ENCODE peak calls at places on chromosomes 11 and 22, in six cellular contexts. F is coronary artery, K is AG09319, C is AG09309, A is foreskin fibroblast, S is breast epithelium. D is an unnamed sample.

GRCh38 chr22:37607912-37608476 is 640 bp upstream of the GGA1 start:
- DNase-seq in A (no peak), F (peak), K (no peak), C (no peak), S (no peak), D (no peak)

GRCh38 chr11:28228196-28228595 is 120.0 kb downstream of the METTL15 start:
- DNase-seq in C (no peak), K (no peak), F (no peak), A (no peak), S (no peak), D (no peak)

GRCh38 chr11:78662811-78663210 is 88.1 kb upstream of the NARS2 start:
- DNase-seq in A (no peak), C (no peak), F (peak), S (no peak), K (no peak), D (no peak)

GRCh38 chr11:85627332-85627997 is at the start of gene DLG2:
- DNase-seq in F (no peak), C (no peak), S (no peak), A (peak), K (no peak), D (no peak)

GRCh38 chr22:19673660-19674059 is 40.6 kb upstream of the SEPTIN5 start:
- DNase-seq in A (no peak), K (no peak), C (no peak), S (no peak), F (no peak), D (no peak)

GRCh38 chr11:36008576-36008975 is 64.7 kb downstream of the LDLRAD3 start:
- DNase-seq in C (no peak), S (no peak), F (no peak), A (no peak), K (no peak), D (peak)

GRCh38 chr11:17197431-17197898 is 10.3 kb downstream of the PIK3C2A start:
- DNase-seq in S (no peak), A (no peak), K (no peak), F (no peak), C (no peak), D (no peak)

GRCh38 chr11:62088331-62088933 is 35.4 kb upstream of the INCENP start:
- DNase-seq in S (no peak), A (no peak), C (no peak), K (no peak), F (no peak), D (no peak)

GRCh38 chr22:28373841-28374240 is 305.8 kb downstream of the TTC28 start:
- DNase-seq in S (no peak), K (no peak), A (no peak), C (no peak), F (no peak), D (no peak)

GRCh38 chr11:41377709-41378394 is 81.6 kb downstream of the LRRC4C start:
- DNase-seq in F (no peak), S (no peak), C (no peak), A (no peak), K (no peak), D (no peak)

GRCh38 chr11:75398906-75399305 is 412 bp upstream of the RPS3 start:
- DNase-seq in A (no peak), K (no peak), S (no peak), C (no peak), F (no peak), D (no peak)

GRCh38 chr11:75402002-75402773 is 2.9 kb downstream of the RPS3 start:
- DNase-seq in K (no peak), F (no peak), C (no peak), S (no peak), A (no peak), D (no peak)

GRCh38 chr11:75400110-75400865 is 970 bp downstream of the RPS3 start:
- DNase-seq in A (no peak), S (no peak), K (no peak), F (no peak), C (no peak), D (no peak)

GRCh38 chr11:75403037-75403436 is 3.7 kb downstream of the RPS3 start:
- DNase-seq in K (no peak), F (no peak), C (no peak), A (no peak), S (no peak), D (no peak)

GRCh38 chr11:75399344-75400109 is at the start of gene RPS3:
- DNase-seq in K (peak), F (peak), S (peak), A (peak), C (peak), D (peak)
- TF ChIP-seq CTCF in K (peak), F (no peak), S (no peak), A (peak), C (no peak), D (no peak)

DNA sequence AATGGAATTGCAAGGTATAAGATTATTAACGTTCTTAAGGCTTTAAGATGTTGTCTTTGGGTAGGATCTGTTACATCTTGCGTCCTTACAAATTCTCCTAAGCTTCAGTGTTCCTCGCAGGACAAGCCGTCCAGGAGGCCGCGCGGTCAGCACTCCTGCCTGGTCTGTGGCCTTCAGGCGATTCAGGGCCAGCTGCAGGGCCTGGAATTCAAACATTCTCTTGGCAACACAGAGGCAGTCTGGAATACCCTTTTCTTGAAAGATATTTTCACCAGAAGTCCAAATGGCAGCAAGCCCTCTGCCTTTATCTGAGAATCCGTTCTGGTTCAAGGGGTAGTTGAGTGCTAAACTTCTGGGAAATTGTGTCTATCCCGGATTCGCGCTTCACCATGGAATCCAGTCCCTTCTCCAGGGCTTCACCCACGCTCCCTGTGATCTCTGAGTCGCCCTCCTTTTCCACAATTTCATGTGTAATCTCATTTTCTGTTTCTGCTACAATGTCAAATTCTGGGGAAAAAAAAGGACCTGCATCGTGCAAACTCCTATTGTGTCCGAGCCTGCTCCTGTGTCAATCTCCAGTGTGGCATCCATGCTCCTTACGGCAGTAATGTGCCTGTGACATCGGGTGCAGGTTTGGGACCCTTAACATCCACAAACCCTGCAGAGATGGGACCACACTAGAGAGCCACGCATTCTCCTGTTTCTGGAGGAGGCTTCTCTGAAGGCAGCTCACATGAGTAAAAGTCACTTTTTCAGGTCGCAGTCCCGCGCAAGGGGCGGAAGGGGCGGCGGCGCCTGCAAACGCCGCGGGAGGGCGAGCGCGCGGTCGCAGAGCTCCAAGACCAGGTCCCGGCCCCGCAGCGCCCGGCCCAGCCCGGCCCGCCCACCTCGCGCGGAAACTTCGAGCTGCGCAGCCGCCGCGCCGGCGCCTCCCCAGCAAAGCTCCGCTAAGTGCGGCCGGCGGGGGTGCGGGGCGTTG is 25.3 kb upstream of the SORL1 start:
- DNase-seq in F (no peak), S (no peak), A (no peak), C (no peak), K (no peak), D (no peak)
- TF ChIP-seq CTCF in F (no peak), S (no peak), A (no peak), C (no peak), K (no peak), D (no peak)

GRCh38 chr11:721347-721912 is 15.4 kb downstream of the EPS8L2 start:
- DNase-seq in K (no peak), F (no peak), A (no peak), S (no peak), C (no peak), D (no peak)

GRCh38 chr11:721913-722811 is 16.1 kb downstream of the EPS8L2 start:
- DNase-seq in F (no peak), S (no peak), C (no peak), A (no peak), K (no peak), D (no peak)

GRCh38 chr11:724733-725386 is 18.8 kb downstream of the EPS8L2 start:
- DNase-seq in F (no peak), K (no peak), A (no peak), S (no peak), C (no peak), D (no peak)

GRCh38 chr11:724063-724732 is 18.2 kb downstream of the EPS8L2 start:
- DNase-seq in S (no peak), A (no peak), F (no peak), K (no peak), C (no peak), D (no peak)

DNA sequence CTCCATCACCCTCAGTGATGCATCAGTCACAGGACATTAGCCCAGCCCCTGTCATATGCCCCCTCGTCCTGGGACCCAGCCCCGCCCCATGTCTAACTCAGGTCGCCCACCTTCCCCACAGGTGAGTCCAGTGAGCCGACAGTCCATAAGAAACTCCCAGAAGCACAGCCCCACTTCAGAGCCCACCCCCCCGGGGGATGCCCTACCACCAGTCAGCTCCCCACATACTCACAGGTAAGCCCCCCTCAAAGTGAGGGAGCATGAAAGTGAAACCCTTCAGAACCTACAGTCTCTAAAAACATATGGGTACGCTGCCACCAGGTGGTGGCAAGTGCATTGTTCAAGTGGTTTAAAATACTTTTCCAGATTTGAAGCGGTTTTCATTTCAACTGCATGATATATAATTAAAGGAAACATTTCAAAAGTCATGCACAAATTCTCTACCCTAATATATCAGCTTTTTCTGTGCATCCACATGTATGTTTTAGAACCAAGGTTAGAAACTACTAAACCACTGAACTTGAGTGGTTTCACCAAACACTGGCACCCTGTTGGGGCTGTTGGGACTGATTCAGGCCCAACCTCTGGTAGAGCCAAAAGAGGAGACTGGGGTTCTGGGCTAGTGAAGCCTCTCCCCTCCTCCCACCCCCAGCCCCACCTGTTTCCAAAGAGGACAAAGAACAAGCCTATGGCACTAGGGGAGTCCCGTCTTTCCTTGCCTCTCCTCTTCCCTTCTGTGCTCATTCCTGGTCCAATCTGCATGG is 17.3 kb downstream of the EPS8L2 start:
- DNase-seq in A (no peak), F (no peak), C (no peak), K (no peak), S (no peak), D (no peak)
- TF ChIP-seq CTCF in A (peak), F (peak), C (peak), K (peak), S (peak), D (peak)

GRCh38 chr11:71080239-71081097 is 171.9 kb downstream of the SHANK2 start:
- DNase-seq in S (peak), K (peak), A (peak), F (no peak), C (peak), D (peak)
- TF ChIP-seq CTCF in S (no peak), K (peak), A (peak), F (no peak), C (peak), D (peak)

GRCh38 chr11:9530901-9531625 is 42.4 kb upstream of the WEE1 start:
- DNase-seq in F (no peak), A (no peak), C (no peak), K (no peak), S (no peak), D (no peak)
- TF ChIP-seq CTCF in F (no peak), A (no peak), C (no peak), K (no peak), S (peak), D (no peak)

GRCh38 chr11:134270250-134270714 is 5.9 kb upstream of the GLB1L3 start:
- DNase-seq in K (no peak), S (no peak), A (no peak), C (no peak), F (no peak), D (no peak)
- TF ChIP-seq CTCF in K (no peak), S (no peak), A (peak), C (peak), F (no peak), D (no peak)

DNA sequence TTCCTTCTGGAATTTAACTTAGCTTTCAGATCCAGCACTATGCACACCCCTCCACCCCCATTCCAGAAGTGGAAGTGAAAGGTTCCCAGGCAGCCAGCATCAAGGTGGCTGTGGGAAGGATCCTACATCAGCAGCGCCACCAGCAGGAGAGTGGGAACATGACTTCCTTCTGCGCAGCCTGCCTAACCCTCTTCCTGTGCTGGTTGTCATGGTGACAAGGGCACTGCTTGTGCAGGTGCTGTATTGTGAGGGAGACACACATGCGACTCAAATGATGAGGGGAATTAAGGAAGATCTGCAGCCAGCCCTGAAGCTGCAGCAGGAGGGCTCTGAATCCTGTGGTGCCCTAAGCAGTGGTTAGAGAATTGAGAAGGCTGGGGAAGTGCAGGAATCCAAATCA is 904.4 kb upstream of the API5 start:
- DNase-seq in K (no peak), A (no peak), F (no peak), S (no peak), C (no peak), D (peak)
- TF ChIP-seq CTCF in K (no peak), A (no peak), F (no peak), S (no peak), C (no peak), D (peak)

DNA sequence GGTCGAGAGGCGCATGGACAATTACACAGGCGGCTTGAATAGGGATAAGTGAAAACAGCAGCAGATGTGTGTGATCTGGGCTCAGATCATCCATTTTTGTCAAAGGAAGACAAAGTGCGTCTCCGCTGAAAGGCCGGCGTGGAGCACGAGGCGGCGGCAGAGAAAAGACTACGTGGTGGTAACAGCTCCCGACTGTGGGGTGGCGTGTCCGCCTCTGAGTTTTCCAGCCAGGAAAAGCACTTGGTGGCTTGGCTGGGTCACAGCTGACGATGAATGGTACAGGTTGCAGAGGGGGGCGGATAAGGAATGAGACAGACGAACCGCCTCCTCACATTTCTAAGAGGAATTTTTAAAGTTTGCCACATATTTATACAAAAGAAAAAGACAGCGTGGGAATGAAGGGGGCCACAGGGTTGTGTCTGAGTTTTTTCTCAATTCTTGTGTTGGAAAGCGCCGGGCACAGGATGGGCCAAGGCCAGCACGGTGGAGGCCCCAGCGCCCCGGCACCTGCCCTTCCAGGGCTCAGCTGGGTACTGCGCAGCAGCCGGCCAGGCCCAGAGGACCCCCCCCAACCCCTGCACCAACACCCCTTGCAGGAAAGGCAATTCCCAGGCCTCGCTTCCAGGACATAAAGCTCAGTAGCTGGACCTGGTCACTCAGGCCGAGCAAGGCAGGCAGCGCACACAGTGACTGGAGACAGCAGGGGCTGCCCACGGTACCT is 80.5 kb downstream of the TRMU start:
- DNase-seq in C (no peak), A (peak), F (no peak), S (no peak), K (no peak), D (no peak)
- TF ChIP-seq CTCF in C (no peak), A (no peak), F (no peak), S (no peak), K (no peak), D (no peak)

GRCh38 chr11:60631939-60632338 is 67.5 kb upstream of the MS4A8 start:
- DNase-seq in K (no peak), S (no peak), F (no peak), C (no peak), A (no peak), D (no peak)

GRCh38 chr11:60629399-60629798 is 70.0 kb upstream of the MS4A8 start:
- DNase-seq in C (no peak), S (no peak), F (no peak), K (no peak), A (no peak), D (no peak)

GRCh38 chr11:60633645-60634044 is 65.8 kb upstream of the MS4A8 start:
- DNase-seq in F (no peak), C (no peak), A (no peak), S (no peak), K (no peak), D (no peak)

GRCh38 chr11:60634151-60634550 is 65.3 kb upstream of the MS4A8 start:
- DNase-seq in K (no peak), F (no peak), C (no peak), A (no peak), S (no peak), D (no peak)
- TF ChIP-seq CTCF in K (no peak), F (no peak), C (no peak), A (no peak), S (no peak), D (peak)

D was measured in LNCaP clone FGC.